ENCODE peak calls at places on chromosomes 13 and 19, in seven cellular contexts. A, T, L, X, E, O and M are unnamed samples.

GRCh38 chr19:56692496-56692895 is 20.9 kb upstream of the ZNF835 start:
- DNase-seq in A (no peak), T (peak), L (no peak), X (no peak), E (peak), O (peak), M (no peak)

GRCh38 chr13:19597523-19597922 is 35.9 kb upstream of the MPHOSPH8 start:
- DNase-seq in A (no peak), T (peak), L (no peak), X (no peak), E (no peak), O (no peak), M (no peak)

GRCh38 chr13:86741762-86742285 is 929.3 kb upstream of the SLITRK5 start:
- DNase-seq in A (no peak), T (no peak), L (no peak), X (no peak), E (no peak), O (no peak), M (no peak)

GRCh38 chr19:6417713-6418561 is 6.7 kb downstream of the KHSRP start:
- DNase-seq in A (no peak), T (no peak), L (no peak), X (no peak), E (no peak), O (peak), M (no peak)

GRCh38 chr19:10620786-10621185 is 4.6 kb upstream of the SLC44A2 start:
- DNase-seq in A (no peak), T (peak), L (no peak), X (no peak), E (no peak), O (no peak), M (no peak)

GRCh38 chr13:101611491-101612475 is 159.3 kb downstream of the ITGBL1 start:
- DNase-seq in A (no peak), T (peak), L (no peak), X (no peak), E (no peak), O (no peak), M (no peak)

GRCh38 chr19:29665826-29666633 is 769 bp downstream of the PLEKHF1 start:
- DNase-seq in A (no peak), T (peak), L (no peak), X (no peak), E (no peak), O (no peak), M (no peak)

GRCh38 chr13:20295956-20296355 is 63.8 kb upstream of the GJB6 start:
- DNase-seq in A (no peak), T (no peak), L (no peak), X (no peak), E (no peak), O (no peak), M (no peak)

GRCh38 chr19:30520735-30521479 is 148.7 kb downstream of the ZNF536 start:
- DNase-seq in A (no peak), T (no peak), L (no peak), X (no peak), E (no peak), O (no peak), M (no peak)

GRCh38 chr19:2327773-2328400 is 499 bp downstream of the LSM7 start:
- DNase-seq in A (peak), T (peak), L (peak), X (peak), E (peak), O (peak), M (peak)

GRCh38 chr13:41231786-41232185 is 31.6 kb downstream of the MTRF1 start:
- DNase-seq in A (no peak), T (peak), L (no peak), X (no peak), E (no peak), O (no peak), M (no peak)

GRCh38 chr13:35471466-35472307 is 4.8 kb downstream of the MAB21L1 start:
- DNase-seq in A (no peak), T (peak), L (no peak), X (peak), E (no peak), O (no peak), M (no peak)